ENCODE peak calls at places on chromosomes 6 and 20, in four cellular contexts. One of them, this sample, is unnamed.

GRCh38 chr6:159726196-159726917 is 949 bp upstream of the WTAP start:
- DNase-seq in lower leg skin: no peak
- DNase-seq in activated T-helper 9 cell treated with anti-CD3 and anti-CD28 coated beads, Interleukin-2, amount 50 U/mL, for 16 hours: no peak
- DNase-seq in ureter: no peak
- DNase-seq in this sample: no peak

GRCh38 chr20:63553933-63554290 is at the start of gene FNDC11:
- DNase-seq in lower leg skin: no peak
- DNase-seq in ureter: no peak
- DNase-seq in activated T-helper 9 cell treated with anti-CD3 and anti-CD28 coated beads, Interleukin-2, amount 50 U/mL, for 16 hours: peak; percentile 41
- DNase-seq in this sample: no peak

GRCh38 chr6:105991561-105992314 is 94.4 kb upstream of the PRDM1 start:
- DNase-seq in ureter: no peak
- DNase-seq in lower leg skin: no peak
- DNase-seq in activated T-helper 9 cell treated with anti-CD3 and anti-CD28 coated beads, Interleukin-2, amount 50 U/mL, for 16 hours: peak; percentile 25
- DNase-seq in this sample: peak; percentile 12

GRCh38 chr20:4412216-4412615 is 309.5 kb upstream of the PRND start:
- DNase-seq in ureter: no peak
- DNase-seq in activated T-helper 9 cell treated with anti-CD3 and anti-CD28 coated beads, Interleukin-2, amount 50 U/mL, for 16 hours: no peak
- DNase-seq in lower leg skin: no peak
- DNase-seq in this sample: no peak

GRCh38 chr20:9166153-9166780 is 97.4 kb downstream of the PLCB4 start:
- DNase-seq in ureter: no peak
- DNase-seq in activated T-helper 9 cell treated with anti-CD3 and anti-CD28 coated beads, Interleukin-2, amount 50 U/mL, for 16 hours: no peak
- DNase-seq in lower leg skin: no peak
- DNase-seq in this sample: peak; percentile 6

GRCh38 chr6:5094327-5094726 is 9.2 kb downstream of the PPP1R3G start:
- DNase-seq in lower leg skin: peak; percentile 37
- DNase-seq in ureter: no peak
- DNase-seq in activated T-helper 9 cell treated with anti-CD3 and anti-CD28 coated beads, Interleukin-2, amount 50 U/mL, for 16 hours: no peak
- DNase-seq in this sample: no peak

GRCh38 chr6:142187209-142187608 is 40.1 kb downstream of the VTA1 start:
- DNase-seq in ureter: no peak
- DNase-seq in lower leg skin: no peak
- DNase-seq in activated T-helper 9 cell treated with anti-CD3 and anti-CD28 coated beads, Interleukin-2, amount 50 U/mL, for 16 hours: no peak
- DNase-seq in this sample: no peak

GRCh38 chr20:40897177-40897700 is 131.4 kb upstream of the TOP1 start:
- DNase-seq in ureter: no peak
- DNase-seq in activated T-helper 9 cell treated with anti-CD3 and anti-CD28 coated beads, Interleukin-2, amount 50 U/mL, for 16 hours: no peak
- DNase-seq in lower leg skin: peak; percentile 71
- DNase-seq in this sample: no peak

GRCh38 chr6:158149641-158150040 is 18.4 kb downstream of the SERAC1 start:
- DNase-seq in activated T-helper 9 cell treated with anti-CD3 and anti-CD28 coated beads, Interleukin-2, amount 50 U/mL, for 16 hours: no peak
- DNase-seq in ureter: no peak
- DNase-seq in lower leg skin: no peak
- DNase-seq in this sample: no peak

GRCh38 chr6:138161434-138162103 is at the start of gene ARFGEF3:
- DNase-seq in lower leg skin: peak; percentile 87
- DNase-seq in ureter: peak; percentile 52
- DNase-seq in activated T-helper 9 cell treated with anti-CD3 and anti-CD28 coated beads, Interleukin-2, amount 50 U/mL, for 16 hours: peak; percentile 41
- DNase-seq in this sample: peak; percentile 66

GRCh38 chr6:42751055-42751454 is 5.2 kb upstream of the TBCC start:
- DNase-seq in activated T-helper 9 cell treated with anti-CD3 and anti-CD28 coated beads, Interleukin-2, amount 50 U/mL, for 16 hours: no peak
- DNase-seq in ureter: no peak
- DNase-seq in lower leg skin: no peak
- DNase-seq in this sample: no peak

GRCh38 chr20:24746351-24746685 is 202.8 kb upstream of the CST7 start:
- DNase-seq in activated T-helper 9 cell treated with anti-CD3 and anti-CD28 coated beads, Interleukin-2, amount 50 U/mL, for 16 hours: no peak
- DNase-seq in ureter: peak; percentile 71
- DNase-seq in lower leg skin: peak; percentile 83
- DNase-seq in this sample: peak; percentile 22

GRCh38 chr6:142878407-142878806 is 66.6 kb downstream of the HIVEP2 start:
- DNase-seq in activated T-helper 9 cell treated with anti-CD3 and anti-CD28 coated beads, Interleukin-2, amount 50 U/mL, for 16 hours: no peak
- DNase-seq in lower leg skin: no peak
- DNase-seq in ureter: no peak
- DNase-seq in this sample: no peak

GRCh38 chr20:38473353-38473795 is 731 bp downstream of the RALGAPB start:
- DNase-seq in ureter: no peak
- DNase-seq in lower leg skin: no peak
- DNase-seq in activated T-helper 9 cell treated with anti-CD3 and anti-CD28 coated beads, Interleukin-2, amount 50 U/mL, for 16 hours: no peak
- DNase-seq in this sample: peak; percentile 21

GRCh38 chr6:35728663-35729348 is 8.0 kb upstream of the ARMC12 start:
- DNase-seq in ureter: peak; percentile 67
- DNase-seq in lower leg skin: peak; percentile 94
- DNase-seq in activated T-helper 9 cell treated with anti-CD3 and anti-CD28 coated beads, Interleukin-2, amount 50 U/mL, for 16 hours: no peak
- DNase-seq in this sample: peak; percentile 92

GRCh38 chr6:22667855-22668254 is 98.5 kb downstream of the HDGFL1 start:
- DNase-seq in lower leg skin: no peak
- DNase-seq in ureter: no peak
- DNase-seq in activated T-helper 9 cell treated with anti-CD3 and anti-CD28 coated beads, Interleukin-2, amount 50 U/mL, for 16 hours: no peak
- DNase-seq in this sample: no peak

GRCh38 chr6:152952866-152953509 is 29.9 kb downstream of the FBXO5 start:
- DNase-seq in ureter: no peak
- DNase-seq in activated T-helper 9 cell treated with anti-CD3 and anti-CD28 coated beads, Interleukin-2, amount 50 U/mL, for 16 hours: no peak
- DNase-seq in lower leg skin: no peak
- DNase-seq in this sample: no peak

GRCh38 chr20:63661959-63662812 is 4.1 kb downstream of the RTEL1 start:
- DNase-seq in lower leg skin: no peak
- DNase-seq in ureter: no peak
- DNase-seq in activated T-helper 9 cell treated with anti-CD3 and anti-CD28 coated beads, Interleukin-2, amount 50 U/mL, for 16 hours: no peak
- DNase-seq in this sample: no peak

GRCh38 chr6:88295663-88296062 is 129.5 kb upstream of the CNR1 start:
- DNase-seq in lower leg skin: no peak
- DNase-seq in ureter: no peak
- DNase-seq in activated T-helper 9 cell treated with anti-CD3 and anti-CD28 coated beads, Interleukin-2, amount 50 U/mL, for 16 hours: no peak
- DNase-seq in this sample: no peak

GRCh38 chr6:168388641-168389633 is 52.0 kb upstream of the SMOC2 start:
- DNase-seq in activated T-helper 9 cell treated with anti-CD3 and anti-CD28 coated beads, Interleukin-2, amount 50 U/mL, for 16 hours: no peak
- DNase-seq in lower leg skin: no peak
- DNase-seq in ureter: no peak
- DNase-seq in this sample: peak; percentile 32

GRCh38 chr6:6788394-6789020 is 200.0 kb downstream of the LY86 start:
- DNase-seq in activated T-helper 9 cell treated with anti-CD3 and anti-CD28 coated beads, Interleukin-2, amount 50 U/mL, for 16 hours: no peak
- DNase-seq in lower leg skin: no peak
- DNase-seq in ureter: no peak
- DNase-seq in this sample: no peak

GRCh38 chr6:39416026-39416425 is 93.5 kb upstream of the KCNK16 start:
- DNase-seq in ureter: no peak
- DNase-seq in lower leg skin: no peak
- DNase-seq in activated T-helper 9 cell treated with anti-CD3 and anti-CD28 coated beads, Interleukin-2, amount 50 U/mL, for 16 hours: no peak
- DNase-seq in this sample: no peak

GRCh38 chr20:59006864-59007757 is at the start of gene CTSZ:
- DNase-seq in ureter: no peak
- DNase-seq in activated T-helper 9 cell treated with anti-CD3 and anti-CD28 coated beads, Interleukin-2, amount 50 U/mL, for 16 hours: peak; percentile 26
- DNase-seq in lower leg skin: peak; percentile 90
- DNase-seq in this sample: no peak

GRCh38 chr6:149395185-149395584 is 4.9 kb upstream of the SUMO4 start:
- DNase-seq in activated T-helper 9 cell treated with anti-CD3 and anti-CD28 coated beads, Interleukin-2, amount 50 U/mL, for 16 hours: no peak
- DNase-seq in ureter: no peak
- DNase-seq in lower leg skin: no peak
- DNase-seq in this sample: no peak

GRCh38 chr6:46393161-46393939 is 97.9 kb downstream of the RCAN2 start:
- DNase-seq in lower leg skin: no peak
- DNase-seq in ureter: no peak
- DNase-seq in activated T-helper 9 cell treated with anti-CD3 and anti-CD28 coated beads, Interleukin-2, amount 50 U/mL, for 16 hours: no peak
- DNase-seq in this sample: no peak

GRCh38 chr6:21831531-21832291 is 238.2 kb downstream of the SOX4 start:
- DNase-seq in lower leg skin: no peak
- DNase-seq in ureter: no peak
- DNase-seq in activated T-helper 9 cell treated with anti-CD3 and anti-CD28 coated beads, Interleukin-2, amount 50 U/mL, for 16 hours: no peak
- DNase-seq in this sample: no peak

GRCh38 chr20:53779822-53780221 is 186.2 kb upstream of the ZNF217 start:
- DNase-seq in lower leg skin: no peak
- DNase-seq in activated T-helper 9 cell treated with anti-CD3 and anti-CD28 coated beads, Interleukin-2, amount 50 U/mL, for 16 hours: no peak
- DNase-seq in ureter: no peak
- DNase-seq in this sample: no peak

GRCh38 chr6:137237413-137238170 is 18.4 kb upstream of the IFNGR1 start:
- DNase-seq in lower leg skin: no peak
- DNase-seq in ureter: no peak
- DNase-seq in activated T-helper 9 cell treated with anti-CD3 and anti-CD28 coated beads, Interleukin-2, amount 50 U/mL, for 16 hours: no peak
- DNase-seq in this sample: no peak

GRCh38 chr20:56391596-56392281 is at the start of gene AURKA:
- DNase-seq in activated T-helper 9 cell treated with anti-CD3 and anti-CD28 coated beads, Interleukin-2, amount 50 U/mL, for 16 hours: no peak
- DNase-seq in lower leg skin: no peak
- DNase-seq in ureter: no peak
- DNase-seq in this sample: no peak

GRCh38 chr6:45969026-45969425 is 46.6 kb downstream of the CLIC5 start:
- DNase-seq in activated T-helper 9 cell treated with anti-CD3 and anti-CD28 coated beads, Interleukin-2, amount 50 U/mL, for 16 hours: no peak
- DNase-seq in ureter: no peak
- DNase-seq in lower leg skin: no peak
- DNase-seq in this sample: no peak

GRCh38 chr6:44228433-44228832 is 5.0 kb downstream of the SLC29A1 start:
- DNase-seq in lower leg skin: no peak
- DNase-seq in activated T-helper 9 cell treated with anti-CD3 and anti-CD28 coated beads, Interleukin-2, amount 50 U/mL, for 16 hours: no peak
- DNase-seq in ureter: no peak
- DNase-seq in this sample: no peak

GRCh38 chr20:33656783-33657703 is 5.1 kb upstream of the C20orf144 start:
- DNase-seq in activated T-helper 9 cell treated with anti-CD3 and anti-CD28 coated beads, Interleukin-2, amount 50 U/mL, for 16 hours: no peak
- DNase-seq in ureter: no peak
- DNase-seq in lower leg skin: no peak
- DNase-seq in this sample: no peak

GRCh38 chr20:63432577-63433061 is 39.8 kb downstream of the KCNQ2 start:
- DNase-seq in activated T-helper 9 cell treated with anti-CD3 and anti-CD28 coated beads, Interleukin-2, amount 50 U/mL, for 16 hours: no peak
- DNase-seq in ureter: no peak
- DNase-seq in lower leg skin: no peak
- DNase-seq in this sample: no peak

GRCh38 chr6:170224694-170225660 is 65.9 kb downstream of the DLL1 start:
- DNase-seq in ureter: peak; percentile 60
- DNase-seq in activated T-helper 9 cell treated with anti-CD3 and anti-CD28 coated beads, Interleukin-2, amount 50 U/mL, for 16 hours: no peak
- DNase-seq in lower leg skin: peak; percentile 89
- DNase-seq in this sample: peak; percentile 94

GRCh38 chr20:44204156-44204831 is 6.3 kb downstream of the OSER1 start:
- DNase-seq in activated T-helper 9 cell treated with anti-CD3 and anti-CD28 coated beads, Interleukin-2, amount 50 U/mL, for 16 hours: no peak
- DNase-seq in ureter: no peak
- DNase-seq in lower leg skin: no peak
- DNase-seq in this sample: peak; percentile 77

GRCh38 chr6:8983202-8983688 is 547.9 kb upstream of the SLC35B3 start:
- DNase-seq in lower leg skin: peak; percentile 95
- DNase-seq in activated T-helper 9 cell treated with anti-CD3 and anti-CD28 coated beads, Interleukin-2, amount 50 U/mL, for 16 hours: peak; percentile 13
- DNase-seq in ureter: peak; percentile 65
- DNase-seq in this sample: peak; percentile 33

GRCh38 chr20:60295214-60295613 is 337.0 kb downstream of the CDH26 start:
- DNase-seq in lower leg skin: no peak
- DNase-seq in activated T-helper 9 cell treated with anti-CD3 and anti-CD28 coated beads, Interleukin-2, amount 50 U/mL, for 16 hours: no peak
- DNase-seq in ureter: no peak
- DNase-seq in this sample: no peak

GRCh38 chr6:16929814-16930213 is 168.6 kb upstream of the ATXN1 start:
- DNase-seq in activated T-helper 9 cell treated with anti-CD3 and anti-CD28 coated beads, Interleukin-2, amount 50 U/mL, for 16 hours: no peak
- DNase-seq in lower leg skin: no peak
- DNase-seq in ureter: no peak
- DNase-seq in this sample: no peak

This sample was measured in prostate gland.